ENCODE peak calls at places on chromosomes 5 and 9, in five cellular contexts. B is stimulated activated CD4-positive, alpha-beta T cell treated with anti-CD3 and anti-CD28 coated beads, TNF-alpha, amount 100 ng/mL, for 1 hour; K is psoas muscle; L is stimulated activated CD8-positive, alpha-beta memory T cell treated with anti-CD3 and anti-CD28 coated beads, Interleukin-4, amount 100 ng/mL, for 1 hour; D is GM03348. I is an unnamed sample.

GRCh38 chr5:37810311-37810710 is 29.5 kb downstream of the GDNF start:
- DNase-seq in B (no peak), K (no peak), L (no peak), D (peak), I (no peak)

GRCh38 chr5:5198111-5198510 is 58.0 kb downstream of the ADAMTS16 start:
- DNase-seq in B (no peak), K (no peak), L (no peak), D (no peak), I (no peak)

GRCh38 chr5:148729182-148729581 is 74.9 kb upstream of the HTR4 start:
- DNase-seq in B (no peak), K (no peak), L (no peak), D (no peak), I (peak)

GRCh38 chr5:34538026-34538672 is 118.0 kb upstream of the RAI14 start:
- DNase-seq in B (no peak), K (no peak), L (no peak), D (no peak), I (no peak)

GRCh38 chr9:38424918-38425317 is 664 bp upstream of the IGFBPL1 start:
- DNase-seq in B (no peak), K (no peak), L (no peak), D (no peak), I (no peak)

GRCh38 chr9:131290039-131290766 is 680 bp downstream of the PLPP7 start:
- DNase-seq in B (no peak), K (peak), L (no peak), D (no peak), I (no peak)

GRCh38 chr9:27154923-27155322 is 45.9 kb downstream of the TEK start:
- DNase-seq in B (no peak), K (no peak), L (no peak), D (peak), I (no peak)

GRCh38 chr9:70021026-70021571 is 22.5 kb upstream of the MAMDC2 start:
- DNase-seq in B (no peak), K (no peak), L (no peak), D (peak), I (no peak)

GRCh38 chr5:116543501-116543900 is 31.1 kb downstream of the SEMA6A start:
- DNase-seq in B (no peak), K (no peak), L (no peak), D (no peak), I (no peak)

GRCh38 chr9:130364619-130365322 is 80.0 kb upstream of the ASS1 start:
- DNase-seq in B (no peak), K (no peak), L (no peak), D (no peak), I (no peak)

GRCh38 chr9:123597073-123597472 is 241.1 kb downstream of the CRB2 start:
- DNase-seq in B (no peak), K (no peak), L (no peak), D (no peak), I (no peak)

GRCh38 chr5:68287976-68288755 is 72.6 kb downstream of the PIK3R1 start:
- DNase-seq in B (peak), K (peak), L (peak), D (peak), I (no peak)

GRCh38 chr9:131485728-131486381 is 16.9 kb upstream of the POMT1 start:
- DNase-seq in B (no peak), K (peak), L (no peak), D (no peak), I (no peak)

GRCh38 chr9:4590430-4591122 is 71.5 kb upstream of the PLPP6 start:
- DNase-seq in B (no peak), K (no peak), L (no peak), D (peak), I (no peak)

GRCh38 chr9:89408628-89409101 is 89.2 kb downstream of the SEMA4D start:
- DNase-seq in B (no peak), K (no peak), L (peak), D (no peak), I (no peak)

GRCh38 chr9:31996331-31996730 is 388.1 kb upstream of the ACO1 start:
- DNase-seq in B (no peak), K (no peak), L (no peak), D (no peak), I (no peak)

GRCh38 chr9:106419737-106420136 is 443.2 kb upstream of the ZNF462 start:
- DNase-seq in B (no peak), K (no peak), L (no peak), D (no peak), I (no peak)

GRCh38 chr9:89902450-89902849 is 297.6 kb downstream of the GADD45G start:
- DNase-seq in B (no peak), K (no peak), L (no peak), D (peak), I (no peak)

GRCh38 chr9:113154471-113154870 is 3.7 kb downstream of the SLC31A2 start:
- DNase-seq in B (no peak), K (peak), L (no peak), D (peak), I (no peak)

GRCh38 chr5:15391648-15392392 is 108.2 kb upstream of the FBXL7 start:
- DNase-seq in B (no peak), K (no peak), L (no peak), D (peak), I (no peak)

GRCh38 chr5:32707394-32707997 is 3.6 kb upstream of the NPR3 start:
- DNase-seq in B (no peak), K (no peak), L (no peak), D (peak), I (no peak)

GRCh38 chr5:134600600-134600999 is 32.0 kb downstream of the SAR1B start:
- DNase-seq in B (no peak), K (no peak), L (no peak), D (peak), I (no peak)

GRCh38 chr9:74496819-74497749 is at the start of gene RORB:
- DNase-seq in B (peak), K (peak), L (peak), D (peak), I (peak)

GRCh38 chr9:95081998-95082397 is 235.5 kb downstream of the FANCC start:
- DNase-seq in B (no peak), K (no peak), L (no peak), D (no peak), I (no peak)

GRCh38 chr9:93302586-93303257 is 118.8 kb downstream of the WNK2 start:
- DNase-seq in B (peak), K (no peak), L (peak), D (peak), I (peak)

GRCh38 chr5:111585946-111586345 is 73.6 kb upstream of the STARD4 start:
- DNase-seq in B (no peak), K (no peak), L (no peak), D (no peak), I (no peak)

GRCh38 chr9:35406183-35406959 is 83.5 kb upstream of the RUSC2 start:
- DNase-seq in B (peak), K (peak), L (peak), D (no peak), I (no peak)

GRCh38 chr9:75967556-75967955 is 77.1 kb downstream of the PCSK5 start:
- DNase-seq in B (no peak), K (no peak), L (no peak), D (no peak), I (no peak)

GRCh38 chr5:153746440-153746839 is 256.0 kb downstream of the GRIA1 start:
- DNase-seq in B (no peak), K (no peak), L (no peak), D (no peak), I (no peak)

GRCh38 chr9:16612627-16613026 is 257.8 kb downstream of the BNC2 start:
- DNase-seq in B (no peak), K (no peak), L (no peak), D (no peak), I (no peak)

GRCh38 chr9:114369567-114370240 is 18.1 kb downstream of the AKNA start:
- DNase-seq in B (no peak), K (no peak), L (no peak), D (no peak), I (no peak)

GRCh38 chr9:89916001-89916635 is 311.3 kb downstream of the GADD45G start:
- DNase-seq in B (no peak), K (no peak), L (no peak), D (no peak), I (no peak)

GRCh38 chr9:86599565-86599964 is 245.4 kb upstream of the TUT7 start:
- DNase-seq in B (no peak), K (no peak), L (no peak), D (no peak), I (no peak)

GRCh38 chr9:69044226-69045219 is 9.0 kb downstream of the FXN start:
- DNase-seq in B (no peak), K (no peak), L (no peak), D (peak), I (no peak)

GRCh38 chr9:32427111-32427873 is 42.8 kb downstream of the ACO1 start:
- DNase-seq in B (no peak), K (no peak), L (no peak), D (no peak), I (no peak)